ENCODE peak calls at places on chromosomes 6 and 20, in six cellular contexts. One of them, this sample, is unnamed.

GRCh38 chr6:129104131-129104530 is 221.2 kb downstream of the LAMA2 start:
- DNase-seq in stimulated activated CD4-positive, alpha-beta T cell treated with anti-CD3 and anti-CD28 coated beads, Interleukin-4, amount 100 ng/mL, for 24 hours: no peak
- DNase-seq in pulmonary artery endothelial cell: peak
- DNase-seq in naive thymus-derived CD8-positive, alpha-beta T cell: no peak
- DNase-seq in SK-MEL-5: no peak
- DNase-seq in progenitor cell of endocrine pancreas: no peak
- DNase-seq in this sample: no peak

GRCh38 chr20:60694763-60695162 is 557.3 kb upstream of the CDH4 start:
- DNase-seq in stimulated activated CD4-positive, alpha-beta T cell treated with anti-CD3 and anti-CD28 coated beads, Interleukin-4, amount 100 ng/mL, for 24 hours: no peak
- DNase-seq in pulmonary artery endothelial cell: no peak
- DNase-seq in naive thymus-derived CD8-positive, alpha-beta T cell: no peak
- DNase-seq in SK-MEL-5: no peak
- DNase-seq in progenitor cell of endocrine pancreas: no peak
- DNase-seq in this sample: no peak

GRCh38 chr6:36733300-36733699 is 35.7 kb downstream of the RAB44 start:
- DNase-seq in stimulated activated CD4-positive, alpha-beta T cell treated with anti-CD3 and anti-CD28 coated beads, Interleukin-4, amount 100 ng/mL, for 24 hours: no peak
- DNase-seq in pulmonary artery endothelial cell: no peak
- DNase-seq in naive thymus-derived CD8-positive, alpha-beta T cell: no peak
- DNase-seq in SK-MEL-5: no peak
- DNase-seq in progenitor cell of endocrine pancreas: no peak
- DNase-seq in this sample: no peak

GRCh38 chr6:9516207-9516606 is 898.7 kb downstream of the TFAP2A start:
- DNase-seq in stimulated activated CD4-positive, alpha-beta T cell treated with anti-CD3 and anti-CD28 coated beads, Interleukin-4, amount 100 ng/mL, for 24 hours: no peak
- DNase-seq in pulmonary artery endothelial cell: no peak
- DNase-seq in naive thymus-derived CD8-positive, alpha-beta T cell: no peak
- DNase-seq in SK-MEL-5: peak
- DNase-seq in progenitor cell of endocrine pancreas: no peak
- DNase-seq in this sample: no peak

GRCh38 chr20:22248052-22248667 is 336.2 kb downstream of the FOXA2 start:
- DNase-seq in stimulated activated CD4-positive, alpha-beta T cell treated with anti-CD3 and anti-CD28 coated beads, Interleukin-4, amount 100 ng/mL, for 24 hours: no peak
- DNase-seq in pulmonary artery endothelial cell: no peak
- DNase-seq in naive thymus-derived CD8-positive, alpha-beta T cell: no peak
- DNase-seq in SK-MEL-5: peak
- DNase-seq in progenitor cell of endocrine pancreas: no peak
- DNase-seq in this sample: no peak

GRCh38 chr20:38392356-38392755 is 42.8 kb downstream of the SNHG17 start:
- DNase-seq in stimulated activated CD4-positive, alpha-beta T cell treated with anti-CD3 and anti-CD28 coated beads, Interleukin-4, amount 100 ng/mL, for 24 hours: no peak
- DNase-seq in pulmonary artery endothelial cell: no peak
- DNase-seq in naive thymus-derived CD8-positive, alpha-beta T cell: no peak
- DNase-seq in SK-MEL-5: peak
- DNase-seq in progenitor cell of endocrine pancreas: no peak
- DNase-seq in this sample: no peak

GRCh38 chr6:122869437-122870024 is 80.5 kb downstream of the SMPDL3A start:
- DNase-seq in stimulated activated CD4-positive, alpha-beta T cell treated with anti-CD3 and anti-CD28 coated beads, Interleukin-4, amount 100 ng/mL, for 24 hours: no peak
- DNase-seq in pulmonary artery endothelial cell: no peak
- DNase-seq in naive thymus-derived CD8-positive, alpha-beta T cell: no peak
- DNase-seq in SK-MEL-5: peak
- DNase-seq in progenitor cell of endocrine pancreas: no peak
- DNase-seq in this sample: no peak

GRCh38 chr6:1810880-1811279 is 201.2 kb downstream of the FOXC1 start:
- DNase-seq in stimulated activated CD4-positive, alpha-beta T cell treated with anti-CD3 and anti-CD28 coated beads, Interleukin-4, amount 100 ng/mL, for 24 hours: no peak
- DNase-seq in pulmonary artery endothelial cell: no peak
- DNase-seq in naive thymus-derived CD8-positive, alpha-beta T cell: no peak
- DNase-seq in SK-MEL-5: no peak
- DNase-seq in progenitor cell of endocrine pancreas: no peak
- DNase-seq in this sample: no peak

GRCh38 chr6:13695217-13695616 is 16.4 kb downstream of the RANBP9 start:
- DNase-seq in stimulated activated CD4-positive, alpha-beta T cell treated with anti-CD3 and anti-CD28 coated beads, Interleukin-4, amount 100 ng/mL, for 24 hours: no peak
- DNase-seq in pulmonary artery endothelial cell: no peak
- DNase-seq in naive thymus-derived CD8-positive, alpha-beta T cell: no peak
- DNase-seq in SK-MEL-5: no peak
- DNase-seq in progenitor cell of endocrine pancreas: no peak
- DNase-seq in this sample: no peak